ENCODE peak calls at places on chromosomes 1 and 21, in seven cellular contexts. Y is neuronal stem cell, I is IMR-90, K is mesendoderm, B is H9, G is mesenchymal stem cell, H is H1. O is an unnamed sample.

GRCh38 chr1:150227228-150227627 is 8.7 kb downstream of the ANP32E start:
- DNase-seq in Y (no peak), I (no peak), K (no peak), B (no peak), G (no peak), H (no peak), O (no peak)

GRCh38 chr1:25818569-25818968 is 1.2 kb upstream of the MTFR1L start:
- DNase-seq in Y (no peak), I (no peak), K (no peak), B (no peak), G (no peak), H (no peak), O (no peak)

GRCh38 chr21:22096314-22096713 is 1098.1 kb downstream of the NCAM2 start:
- DNase-seq in Y (no peak), I (no peak), K (no peak), B (no peak), G (no peak), H (no peak), O (no peak)

GRCh38 chr1:113949007-113949406 is 19.9 kb downstream of the HIPK1 start:
- DNase-seq in Y (no peak), I (no peak), K (no peak), B (no peak), G (peak), H (no peak), O (no peak)

GRCh38 chr1:204867666-204868339 is 2.9 kb upstream of the NFASC start:
- DNase-seq in Y (no peak), I (no peak), K (no peak), B (no peak), G (no peak), H (no peak), O (no peak)

GRCh38 chr1:75632350-75632949 is 21.5 kb upstream of the SLC44A5 start:
- DNase-seq in Y (peak), I (peak), K (peak), B (no peak), G (peak), H (no peak), O (peak)

GRCh38 chr21:17513214-17514123 is 626 bp downstream of the CXADR start:
- DNase-seq in Y (peak), I (no peak), K (peak), B (peak), G (peak), H (no peak), O (no peak)

GRCh38 chr1:67683306-67683705 is 1.7 kb upstream of the GADD45A start:
- DNase-seq in Y (no peak), I (peak), K (no peak), B (no peak), G (peak), H (no peak), O (peak)

GRCh38 chr21:42019101-42019605 is 9.0 kb upstream of the ZBTB21 start:
- DNase-seq in Y (no peak), I (no peak), K (no peak), B (no peak), G (no peak), H (no peak), O (no peak)

GRCh38 chr1:185567006-185567405 is 167.2 kb upstream of the HMCN1 start:
- DNase-seq in Y (no peak), I (peak), K (no peak), B (no peak), G (peak), H (no peak), O (no peak)

GRCh38 chr1:46166521-46167462 is 8.1 kb upstream of the TSPAN1 start:
- DNase-seq in Y (no peak), I (no peak), K (no peak), B (peak), G (no peak), H (no peak), O (no peak)

GRCh38 chr1:179164494-179164893 is 65.0 kb downstream of the ABL2 start:
- DNase-seq in Y (no peak), I (peak), K (peak), B (no peak), G (peak), H (peak), O (peak)

GRCh38 chr1:8018492-8019228 is 7.4 kb downstream of the ERRFI1 start:
- DNase-seq in Y (peak), I (no peak), K (peak), B (no peak), G (peak), H (no peak), O (no peak)

GRCh38 chr1:14778882-14779594 is 180.6 kb downstream of the KAZN start:
- DNase-seq in Y (peak), I (peak), K (peak), B (peak), G (peak), H (peak), O (peak)

GRCh38 chr1:65011983-65012382 is 45.6 kb upstream of the JAK1 start:
- DNase-seq in Y (no peak), I (no peak), K (no peak), B (no peak), G (no peak), H (no peak), O (no peak)

GRCh38 chr1:210558302-210558701 is 229.6 kb downstream of the HHAT start:
- DNase-seq in Y (no peak), I (peak), K (no peak), B (no peak), G (peak), H (no peak), O (no peak)

GRCh38 chr1:39671433-39671792 is 494 bp downstream of the NT5C1A start:
- DNase-seq in Y (no peak), I (no peak), K (no peak), B (peak), G (no peak), H (no peak), O (no peak)

GRCh38 chr1:48777219-48777895 is 666 bp upstream of the BEND5 start:
- DNase-seq in Y (peak), I (no peak), K (peak), B (peak), G (no peak), H (no peak), O (peak)

GRCh38 chr1:56404066-56404465 is 175.3 kb downstream of the PLPP3 start:
- DNase-seq in Y (no peak), I (no peak), K (no peak), B (no peak), G (no peak), H (no peak), O (no peak)

GRCh38 chr21:45353200-45353599 is 51.8 kb upstream of the COL18A1 start:
- DNase-seq in Y (no peak), I (no peak), K (no peak), B (no peak), G (peak), H (no peak), O (no peak)

GRCh38 chr1:167367705-167368104 is 147.0 kb downstream of the POU2F1 start:
- DNase-seq in Y (no peak), I (no peak), K (no peak), B (no peak), G (no peak), H (no peak), O (no peak)

GRCh38 chr1:167360120-167360519 is 139.4 kb downstream of the POU2F1 start:
- DNase-seq in Y (no peak), I (peak), K (no peak), B (no peak), G (peak), H (no peak), O (no peak)

GRCh38 chr1:167362638-167363037 is 142.0 kb downstream of the POU2F1 start:
- DNase-seq in Y (no peak), I (no peak), K (no peak), B (no peak), G (no peak), H (no peak), O (no peak)

GRCh38 chr1:167369933-167370332 is 148.4 kb downstream of the CD247 start:
- DNase-seq in Y (no peak), I (no peak), K (no peak), B (no peak), G (no peak), H (no peak), O (no peak)

GRCh38 chr1:167365360-167365759 is 144.7 kb downstream of the POU2F1 start:
- DNase-seq in Y (no peak), I (no peak), K (no peak), B (no peak), G (no peak), H (no peak), O (no peak)
- H2BK120ac ChIP-seq in Y (no peak), I (no peak), K (no peak), B (no peak), G (no peak), H (no peak), O (no peak)

GRCh38 chr1:239575113-239575512 is 188.7 kb downstream of the CHRM3 start:
- DNase-seq in Y (no peak), I (no peak), K (peak), B (no peak), G (no peak), H (no peak), O (no peak)

GRCh38 chr1:239570878-239571277 is 184.5 kb downstream of the CHRM3 start:
- DNase-seq in Y (no peak), I (no peak), K (no peak), B (no peak), G (no peak), H (no peak), O (no peak)

GRCh38 chr1:239572183-239572582 is 185.8 kb downstream of the CHRM3 start:
- DNase-seq in Y (no peak), I (no peak), K (no peak), B (no peak), G (no peak), H (no peak), O (no peak)

GRCh38 chr1:239574112-239574511 is 187.7 kb downstream of the CHRM3 start:
- DNase-seq in Y (peak), I (no peak), K (no peak), B (no peak), G (no peak), H (no peak), O (no peak)
- H2BK120ac ChIP-seq in Y (no peak), I (no peak), K (no peak), B (no peak), G (no peak), H (no peak), O (no peak)

GRCh38 chr1:9065213-9065751 is 4.2 kb downstream of the SLC2A5 start:
- DNase-seq in Y (no peak), I (no peak), K (no peak), B (no peak), G (no peak), H (no peak), O (peak)

GRCh38 chr1:9068971-9069323 is 488 bp downstream of the SLC2A5 start:
- DNase-seq in Y (no peak), I (no peak), K (no peak), B (no peak), G (no peak), H (no peak), O (peak)

GRCh38 chr1:9070421-9071015 is 1.1 kb upstream of the SLC2A5 start:
- DNase-seq in Y (no peak), I (no peak), K (no peak), B (no peak), G (no peak), H (no peak), O (no peak)

GRCh38 chr1:9069324-9070100 is at the start of gene SLC2A5:
- DNase-seq in Y (no peak), I (no peak), K (no peak), B (no peak), G (no peak), H (no peak), O (peak)

GRCh38 chr1:9066945-9067807 is 2.3 kb downstream of the SLC2A5 start:
- DNase-seq in Y (no peak), I (peak), K (no peak), B (no peak), G (peak), H (no peak), O (peak)
- H2BK120ac ChIP-seq in Y (peak), I (peak), K (no peak), B (no peak), G (peak), H (no peak), O (no peak)

GRCh38 chr1:15847100-15847892 is at the start of gene SPEN:
- DNase-seq in Y (peak), I (peak), K (peak), B (peak), G (peak), H (peak), O (peak)

GRCh38 chr1:15848143-15848928 is 829 bp downstream of the SPEN start:
- DNase-seq in Y (no peak), I (peak), K (peak), B (peak), G (peak), H (no peak), O (peak)

GRCh38 chr1:15847893-15848142 is 311 bp downstream of the SPEN start:
- DNase-seq in Y (no peak), I (no peak), K (no peak), B (no peak), G (no peak), H (no peak), O (no peak)

GRCh38 chr1:15848929-15849774 is 1.6 kb downstream of the SPEN start:
- DNase-seq in Y (peak), I (peak), K (peak), B (peak), G (peak), H (no peak), O (peak)

GRCh38 chr1:15843826-15844572 is 3.5 kb upstream of the SPEN start:
- DNase-seq in Y (peak), I (no peak), K (no peak), B (no peak), G (no peak), H (no peak), O (no peak)
- H2BK120ac ChIP-seq in Y (no peak), I (no peak), K (no peak), B (no peak), G (no peak), H (no peak), O (no peak)

O was measured in trophoblast cell.